ENCODE peak calls at places on chromosomes 12 and 14, in seven cellular contexts. One of them, this sample, is unnamed.
A peak's percentile ranks its signal among the peaks of the same experiment; 100 is the strongest.

GRCh38 chr12:9632766-9633165 is 25.1 kb upstream of the KLRB1 start:
- DNase-seq in brain microvascular endothelial cell: no peak
- DNase-seq in fibroblast of villous mesenchyme: no peak
- DNase-seq in A549: no peak
- DNase-seq in cardiac fibroblast: no peak
- DNase-seq in lower leg skin: no peak
- DNase-seq in AG04450: no peak
- DNase-seq in this sample: no peak

GRCh38 chr12:2804390-2805145 is 7.9 kb upstream of the ITFG2 start:
- DNase-seq in brain microvascular endothelial cell: peak; percentile 82
- DNase-seq in fibroblast of villous mesenchyme: peak; percentile 92
- DNase-seq in A549: no peak
- DNase-seq in cardiac fibroblast: peak; percentile 70
- DNase-seq in lower leg skin: no peak
- DNase-seq in AG04450: no peak
- DNase-seq in this sample: peak; percentile 38

GRCh38 chr12:538731-539539 is 79.2 kb downstream of the B4GALNT3 start:
- DNase-seq in brain microvascular endothelial cell: peak; percentile 67
- DNase-seq in fibroblast of villous mesenchyme: peak; percentile 28
- DNase-seq in A549: peak; percentile 55
- DNase-seq in cardiac fibroblast: peak; percentile 61
- DNase-seq in lower leg skin: no peak
- DNase-seq in AG04450: no peak
- DNase-seq in this sample: no peak

GRCh38 chr14:105041841-105042765 is 21.2 kb upstream of the CDCA4 start:
- DNase-seq in brain microvascular endothelial cell: no peak
- DNase-seq in fibroblast of villous mesenchyme: no peak
- DNase-seq in A549: peak; percentile 36
- DNase-seq in cardiac fibroblast: no peak
- DNase-seq in lower leg skin: no peak
- DNase-seq in AG04450: no peak
- DNase-seq in this sample: no peak

GRCh38 chr14:73393375-73393774 is 65.0 kb downstream of the NUMB start:
- DNase-seq in brain microvascular endothelial cell: no peak
- DNase-seq in fibroblast of villous mesenchyme: no peak
- DNase-seq in A549: no peak
- DNase-seq in cardiac fibroblast: no peak
- DNase-seq in lower leg skin: no peak
- DNase-seq in AG04450: no peak
- DNase-seq in this sample: no peak

GRCh38 chr12:94671917-94672316 is 21.6 kb upstream of the TMCC3 start:
- DNase-seq in brain microvascular endothelial cell: no peak
- DNase-seq in fibroblast of villous mesenchyme: no peak
- DNase-seq in A549: no peak
- DNase-seq in cardiac fibroblast: no peak
- DNase-seq in lower leg skin: no peak
- DNase-seq in AG04450: no peak
- DNase-seq in this sample: no peak

GRCh38 chr14:78491015-78491414 is 320.8 kb downstream of the NRXN3 start:
- DNase-seq in brain microvascular endothelial cell: no peak
- DNase-seq in fibroblast of villous mesenchyme: no peak
- DNase-seq in A549: no peak
- DNase-seq in cardiac fibroblast: no peak
- DNase-seq in lower leg skin: no peak
- DNase-seq in AG04450: no peak
- DNase-seq in this sample: no peak

GRCh38 chr12:1830981-1831930 is 10.9 kb downstream of the LRTM2 start:
- DNase-seq in brain microvascular endothelial cell: peak; percentile 35
- DNase-seq in fibroblast of villous mesenchyme: peak; percentile 55
- DNase-seq in A549: peak; percentile 28
- DNase-seq in cardiac fibroblast: peak; percentile 50
- DNase-seq in lower leg skin: no peak
- DNase-seq in AG04450: peak; percentile 37
- DNase-seq in this sample: peak; percentile 7

GRCh38 chr12:19643635-19644034 is 204.3 kb downstream of the AEBP2 start:
- DNase-seq in brain microvascular endothelial cell: peak; percentile 37
- DNase-seq in fibroblast of villous mesenchyme: peak; percentile 72
- DNase-seq in A549: peak; percentile 69
- DNase-seq in cardiac fibroblast: peak; percentile 73
- DNase-seq in lower leg skin: no peak
- DNase-seq in AG04450: no peak
- DNase-seq in this sample: peak; percentile 37

GRCh38 chr14:23568600-23569310 is 1.2 kb upstream of the AP1G2 start:
- DNase-seq in brain microvascular endothelial cell: no peak
- DNase-seq in fibroblast of villous mesenchyme: no peak
- DNase-seq in A549: peak; percentile 42
- DNase-seq in cardiac fibroblast: no peak
- DNase-seq in lower leg skin: peak; percentile 83
- DNase-seq in AG04450: no peak
- DNase-seq in this sample: no peak

GRCh38 chr12:1814266-1814665 is 6.1 kb upstream of the LRTM2 start:
- DNase-seq in brain microvascular endothelial cell: no peak
- DNase-seq in fibroblast of villous mesenchyme: no peak
- DNase-seq in A549: no peak
- DNase-seq in cardiac fibroblast: no peak
- DNase-seq in lower leg skin: no peak
- DNase-seq in AG04450: no peak
- DNase-seq in this sample: no peak

GRCh38 chr12:1318327-1319031 is 275.9 kb downstream of the FBXL14 start:
- DNase-seq in brain microvascular endothelial cell: peak; percentile 2
- DNase-seq in fibroblast of villous mesenchyme: peak; percentile 46
- DNase-seq in A549: no peak
- DNase-seq in cardiac fibroblast: peak; percentile 31
- DNase-seq in lower leg skin: no peak
- DNase-seq in AG04450: peak; percentile 4
- DNase-seq in this sample: peak; percentile 21

GRCh38 chr12:79883216-79883615 is 51.7 kb downstream of the PPP1R12A start:
- DNase-seq in brain microvascular endothelial cell: peak; percentile 55
- DNase-seq in fibroblast of villous mesenchyme: peak; percentile 71
- DNase-seq in A549: no peak
- DNase-seq in cardiac fibroblast: peak; percentile 64
- DNase-seq in lower leg skin: no peak
- DNase-seq in AG04450: no peak
- DNase-seq in this sample: no peak

GRCh38 chr12:110501722-110502448 is at the start of the genes RAD9B and VPS29:
- DNase-seq in brain microvascular endothelial cell: peak; percentile 99
- DNase-seq in fibroblast of villous mesenchyme: peak; percentile 99
- DNase-seq in A549: peak; percentile 99
- DNase-seq in cardiac fibroblast: peak; percentile 99
- DNase-seq in lower leg skin: peak; percentile 100
- DNase-seq in AG04450: peak; percentile 95
- DNase-seq in this sample: peak; percentile 92

GRCh38 chr12:110505332-110505731 is 3.2 kb downstream of the RAD9B start:
- DNase-seq in brain microvascular endothelial cell: no peak
- DNase-seq in fibroblast of villous mesenchyme: no peak
- DNase-seq in A549: no peak
- DNase-seq in cardiac fibroblast: no peak
- DNase-seq in lower leg skin: no peak
- DNase-seq in AG04450: no peak
- DNase-seq in this sample: no peak

GRCh38 chr12:110503432-110503831 is 1.3 kb downstream of the RAD9B start:
- DNase-seq in brain microvascular endothelial cell: no peak
- DNase-seq in fibroblast of villous mesenchyme: no peak
- DNase-seq in A549: no peak
- DNase-seq in cardiac fibroblast: no peak
- DNase-seq in lower leg skin: no peak
- DNase-seq in AG04450: no peak
- DNase-seq in this sample: no peak

GRCh38 chr12:110501378-110501721 is 561 bp downstream of the VPS29 start:
- DNase-seq in brain microvascular endothelial cell: peak; percentile 24
- DNase-seq in fibroblast of villous mesenchyme: peak; percentile 56
- DNase-seq in A549: peak; percentile 54
- DNase-seq in cardiac fibroblast: peak; percentile 66
- DNase-seq in lower leg skin: peak; percentile 84
- DNase-seq in AG04450: no peak
- DNase-seq in this sample: peak; percentile 4

GRCh38 chr12:110502449-110502738 is 263 bp downstream of the RAD9B start:
- DNase-seq in brain microvascular endothelial cell: no peak
- DNase-seq in fibroblast of villous mesenchyme: no peak
- DNase-seq in A549: no peak
- DNase-seq in cardiac fibroblast: no peak
- DNase-seq in lower leg skin: no peak
- DNase-seq in AG04450: no peak
- DNase-seq in this sample: no peak
- H3K4me3 ChIP-seq in brain microvascular endothelial cell: peak overlapping the region; percentile 91
- H3K4me3 ChIP-seq in fibroblast of villous mesenchyme: peak overlapping the region; percentile 80
- H3K4me3 ChIP-seq in A549: peak overlapping the region; percentile 80
- H3K4me3 ChIP-seq in cardiac fibroblast: peak overlapping the region; percentile 42
- H3K4me3 ChIP-seq in lower leg skin: no peak overlapping the region
- H3K4me3 ChIP-seq in AG04450: peak overlapping the region; percentile 92
- H3K4me3 ChIP-seq in this sample: peak overlapping the region; percentile 100

DNA sequence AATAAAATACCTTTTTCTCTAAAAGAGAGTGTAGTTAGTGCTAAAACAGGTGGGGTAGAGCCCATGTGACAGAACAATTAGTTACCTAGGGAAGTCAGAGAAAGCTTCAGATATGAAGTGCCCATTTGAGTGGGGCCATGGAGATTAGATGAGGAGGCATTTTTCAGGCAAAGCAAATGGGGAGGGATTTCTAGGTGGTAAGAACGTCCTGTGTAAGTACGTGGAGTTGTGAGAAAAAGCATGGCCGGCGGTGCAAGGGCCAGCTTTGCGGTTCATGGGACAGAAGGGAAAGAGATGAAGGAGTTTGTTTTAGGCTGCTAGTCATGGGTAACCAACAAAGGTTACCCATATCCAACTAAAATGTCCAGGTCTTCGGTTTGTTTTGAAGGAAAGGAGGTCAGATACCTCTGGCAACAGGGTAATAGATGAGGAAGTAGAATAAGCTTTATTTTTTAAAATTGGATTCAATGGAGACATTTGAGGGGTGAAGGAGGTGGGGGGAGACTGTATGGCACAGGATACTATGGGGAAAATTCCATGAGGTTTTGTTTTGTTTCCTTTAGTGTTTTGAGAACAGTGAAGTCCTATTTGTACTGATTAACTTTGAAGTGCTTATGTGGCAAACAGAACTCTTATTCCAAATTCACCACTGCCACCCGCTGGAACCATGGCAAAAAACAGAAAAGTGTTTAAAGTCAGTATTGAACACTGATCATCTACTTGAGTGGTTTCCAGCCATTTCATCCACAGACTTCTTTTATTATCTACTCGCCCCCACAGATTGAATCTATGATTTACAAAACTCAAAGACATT is 10.0 kb upstream of the SNRPF start:
- DNase-seq in brain microvascular endothelial cell: peak; percentile 39
- DNase-seq in fibroblast of villous mesenchyme: peak; percentile 22
- DNase-seq in A549: peak; percentile 78
- DNase-seq in cardiac fibroblast: peak; percentile 57
- DNase-seq in lower leg skin: no peak
- DNase-seq in AG04450: no peak
- DNase-seq in this sample: no peak
- TF ChIP-seq CTCF in brain microvascular endothelial cell: peak; percentile 45
- TF ChIP-seq CTCF in fibroblast of villous mesenchyme: peak; percentile 15
- TF ChIP-seq CTCF in A549: peak; percentile 76
- TF ChIP-seq CTCF in cardiac fibroblast: peak; percentile 18
- TF ChIP-seq CTCF in lower leg skin: no peak
- TF ChIP-seq CTCF in AG04450: peak; percentile 44
- TF ChIP-seq CTCF in this sample: peak; percentile 34

DNA sequence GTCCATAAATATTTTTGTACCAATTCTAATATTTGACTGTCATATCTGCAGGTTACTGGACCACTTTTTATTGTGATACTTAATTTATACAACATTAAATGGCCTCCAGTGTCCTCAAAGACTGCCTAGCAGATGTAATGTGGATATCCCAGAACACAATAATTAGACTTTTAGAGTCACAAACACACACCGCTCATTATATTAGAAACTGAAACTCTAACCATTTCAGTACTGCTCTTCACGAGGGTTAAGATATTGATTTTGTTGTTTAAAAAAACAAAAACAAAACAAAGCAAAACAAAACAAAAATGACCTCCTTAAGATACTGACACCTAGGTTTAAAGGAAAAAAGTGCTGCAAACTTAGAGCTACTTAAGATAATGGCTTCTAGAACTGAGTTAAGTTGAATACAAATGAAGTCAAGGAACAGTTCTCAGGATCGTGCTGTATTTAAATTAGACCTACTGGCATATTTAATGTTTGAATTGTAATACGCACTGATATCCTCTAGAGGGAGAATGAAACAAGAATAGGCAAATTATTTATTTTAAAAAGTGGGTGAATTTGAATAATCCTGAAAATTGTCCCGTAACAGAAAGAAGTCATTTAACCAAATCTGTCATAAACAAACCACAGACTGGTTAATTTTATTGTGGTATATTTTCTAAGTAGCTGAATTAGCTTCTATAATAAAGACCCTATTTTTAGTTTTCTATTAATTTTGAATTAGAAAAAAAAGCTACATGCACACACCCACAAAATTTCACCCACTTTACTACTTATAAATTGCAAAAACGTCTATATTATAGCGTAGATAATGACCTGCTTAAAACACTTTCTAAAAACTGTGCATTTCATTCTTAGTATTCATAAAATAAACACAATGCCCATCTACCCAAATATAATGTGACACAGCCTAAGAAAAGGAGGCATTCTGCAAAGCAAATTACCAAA is 395.2 kb upstream of the DCN start:
- DNase-seq in brain microvascular endothelial cell: no peak
- DNase-seq in fibroblast of villous mesenchyme: peak; percentile 45
- DNase-seq in A549: peak; percentile 23
- DNase-seq in cardiac fibroblast: peak; percentile 52
- DNase-seq in lower leg skin: no peak
- DNase-seq in AG04450: no peak
- DNase-seq in this sample: no peak
- H3K4me3 ChIP-seq in brain microvascular endothelial cell: peak overlapping the region; percentile 6
- H3K4me3 ChIP-seq in fibroblast of villous mesenchyme: peak overlapping the region; percentile 30
- H3K4me3 ChIP-seq in A549: peak overlapping the region; percentile 31
- H3K4me3 ChIP-seq in cardiac fibroblast: peak overlapping the region; percentile 32
- H3K4me3 ChIP-seq in lower leg skin: no peak overlapping the region
- H3K4me3 ChIP-seq in AG04450: peak overlapping the region; percentile 3
- H3K4me3 ChIP-seq in this sample: no peak overlapping the region

GRCh38 chr12:65171870-65172269 is 2.5 kb downstream of the LEMD3 start:
- DNase-seq in brain microvascular endothelial cell: no peak
- DNase-seq in fibroblast of villous mesenchyme: peak; percentile 20
- DNase-seq in A549: no peak
- DNase-seq in cardiac fibroblast: peak; percentile 7
- DNase-seq in lower leg skin: no peak
- DNase-seq in AG04450: no peak
- DNase-seq in this sample: no peak

GRCh38 chr12:65171073-65171472 is 1.7 kb downstream of the LEMD3 start:
- DNase-seq in brain microvascular endothelial cell: no peak
- DNase-seq in fibroblast of villous mesenchyme: peak; percentile 37
- DNase-seq in A549: no peak
- DNase-seq in cardiac fibroblast: peak; percentile 34
- DNase-seq in lower leg skin: no peak
- DNase-seq in AG04450: no peak
- DNase-seq in this sample: no peak

GRCh38 chr12:65170245-65170881 is 980 bp downstream of the LEMD3 start:
- DNase-seq in brain microvascular endothelial cell: peak; percentile 65
- DNase-seq in fibroblast of villous mesenchyme: peak; percentile 62
- DNase-seq in A549: peak; percentile 55
- DNase-seq in cardiac fibroblast: peak; percentile 66
- DNase-seq in lower leg skin: peak; percentile 92
- DNase-seq in AG04450: no peak
- DNase-seq in this sample: no peak

GRCh38 chr12:65168606-65169310 is 625 bp upstream of the LEMD3 start:
- DNase-seq in brain microvascular endothelial cell: no peak
- DNase-seq in fibroblast of villous mesenchyme: no peak
- DNase-seq in A549: no peak
- DNase-seq in cardiac fibroblast: no peak
- DNase-seq in lower leg skin: no peak
- DNase-seq in AG04450: no peak
- DNase-seq in this sample: no peak

GRCh38 chr12:65169311-65170244 is at the start of gene LEMD3:
- DNase-seq in brain microvascular endothelial cell: peak; percentile 87
- DNase-seq in fibroblast of villous mesenchyme: peak; percentile 91
- DNase-seq in A549: peak; percentile 94
- DNase-seq in cardiac fibroblast: peak; percentile 88
- DNase-seq in lower leg skin: peak; percentile 98
- DNase-seq in AG04450: peak; percentile 47
- DNase-seq in this sample: peak; percentile 28
- TF ChIP-seq CTCF in brain microvascular endothelial cell: no peak
- TF ChIP-seq CTCF in fibroblast of villous mesenchyme: no peak
- TF ChIP-seq CTCF in A549: no peak
- TF ChIP-seq CTCF in cardiac fibroblast: no peak
- TF ChIP-seq CTCF in lower leg skin: no peak
- TF ChIP-seq CTCF in AG04450: no peak
- TF ChIP-seq CTCF in this sample: no peak